ENCODE peak calls at places on chromosomes 16 and 17, in seven cellular contexts. O, U, K, M, R, X and C are unnamed samples.

GRCh38 chr16:35788381-35788780 is 2329.0 kb downstream of the TP53TG3F start:
- DNase-seq in O (no peak), U (no peak), K (no peak), M (no peak), R (no peak), X (no peak), C (no peak)

GRCh38 chr17:19327039-19327776 is 35.3 kb downstream of the B9D1 start:
- DNase-seq in O (no peak), U (no peak), K (no peak), M (no peak), R (no peak), X (no peak), C (no peak)

GRCh38 chr16:50833929-50834328 is 92.0 kb downstream of the CYLD start:
- DNase-seq in O (no peak), U (no peak), K (no peak), M (no peak), R (no peak), X (no peak), C (no peak)

GRCh38 chr16:26569793-26570192 is 496.9 kb upstream of the C16orf82 start:
- DNase-seq in O (no peak), U (no peak), K (no peak), M (no peak), R (no peak), X (no peak), C (no peak)

GRCh38 chr16:35746963-35747657 is 2287.7 kb downstream of the TP53TG3F start:
- DNase-seq in O (no peak), U (no peak), K (no peak), M (no peak), R (no peak), X (no peak), C (no peak)

GRCh38 chr17:46774108-46774737 is 44.3 kb downstream of the WNT3 start:
- DNase-seq in O (no peak), U (no peak), K (no peak), M (no peak), R (no peak), X (no peak), C (no peak)

GRCh38 chr17:44247346-44248219 is 20.4 kb downstream of the SLC4A1 start:
- DNase-seq in O (no peak), U (no peak), K (no peak), M (no peak), R (no peak), X (no peak), C (no peak)

GRCh38 chr16:90002759-90003158 is 16.5 kb downstream of the DBNDD1 start:
- DNase-seq in O (no peak), U (no peak), K (no peak), M (no peak), R (no peak), X (no peak), C (no peak)

GRCh38 chr17:78224226-78225087 is 7.0 kb upstream of the TMEM235 start:
- DNase-seq in O (no peak), U (no peak), K (no peak), M (no peak), R (no peak), X (no peak), C (no peak)

GRCh38 chr17:41415411-41415810 is 9.0 kb downstream of the KRT37 start:
- DNase-seq in O (no peak), U (no peak), K (no peak), M (no peak), R (no peak), X (no peak), C (no peak)

GRCh38 chr17:38746004-38746892 is 1.9 kb downstream of the PCGF2 start:
- DNase-seq in O (no peak), U (no peak), K (no peak), M (no peak), R (no peak), X (no peak), C (no peak)

GRCh38 chr17:2057130-2057713 is 2.3 kb downstream of the HIC1 start:
- DNase-seq in O (no peak), U (no peak), K (no peak), M (no peak), R (peak), X (no peak), C (no peak)

GRCh38 chr17:65013613-65014391 is 42.7 kb downstream of the GNA13 start:
- DNase-seq in O (no peak), U (no peak), K (no peak), M (no peak), R (peak), X (peak), C (no peak)

GRCh38 chr16:65782537-65783290 is 583.8 kb upstream of the CDH5 start:
- DNase-seq in O (no peak), U (no peak), K (no peak), M (no peak), R (no peak), X (no peak), C (no peak)

GRCh38 chr16:61263400-61263799 is 772.8 kb downstream of the CDH8 start:
- DNase-seq in O (no peak), U (no peak), K (no peak), M (no peak), R (no peak), X (no peak), C (no peak)

GRCh38 chr17:67639555-67639954 is 78.2 kb upstream of the NOL11 start:
- DNase-seq in O (no peak), U (no peak), K (no peak), M (no peak), R (no peak), X (no peak), C (no peak)

GRCh38 chr17:27533874-27534815 is 77.9 kb downstream of the KSR1 start:
- DNase-seq in O (no peak), U (no peak), K (no peak), M (no peak), R (no peak), X (no peak), C (no peak)

GRCh38 chr16:31874354-31875111 is 926 bp downstream of the ZNF267 start:
- DNase-seq in O (peak), U (no peak), K (no peak), M (no peak), R (peak), X (no peak), C (peak)

GRCh38 chr17:56890390-56890789 is 23.5 kb downstream of the TRIM25 start:
- DNase-seq in O (no peak), U (no peak), K (no peak), M (no peak), R (no peak), X (no peak), C (no peak)

GRCh38 chr16:54673353-54673752 is 257.3 kb upstream of the IRX5 start:
- DNase-seq in O (no peak), U (no peak), K (no peak), M (no peak), R (no peak), X (no peak), C (no peak)